ENCODE peak calls at places on chromosomes 16 and 17, in four cellular contexts. F is CD8-positive, alpha-beta memory T cell; I is SHP77; Q is stimulated activated CD8-positive, alpha-beta memory T cell treated with anti-CD3 and anti-CD28 coated beads, Interleukin-7, amount 100 ng/mL, for 1 hour. O is an unnamed sample.

GRCh38 chr17:63647065-63647725 is 25.0 kb downstream of the MAP3K3 start:
- DNase-seq in F (no peak), I (no peak), Q (no peak), O (no peak)

GRCh38 chr16:3020247-3020603 is at the start of gene TNFRSF12A:
- DNase-seq in F (peak), I (peak), Q (no peak), O (no peak)

GRCh38 chr16:57355898-57356414 is 2.6 kb upstream of the CCL22 start:
- DNase-seq in F (no peak), I (no peak), Q (no peak), O (no peak)

GRCh38 chr17:56948491-56948890 is 12.4 kb downstream of the COIL start:
- DNase-seq in F (no peak), I (no peak), Q (no peak), O (no peak)

GRCh38 chr17:17917394-17917793 is 54.8 kb downstream of the TOM1L2 start:
- DNase-seq in F (no peak), I (no peak), Q (no peak), O (no peak)

GRCh38 chr17:10737168-10737622 is 7.4 kb upstream of the TMEM220 start:
- DNase-seq in F (no peak), I (peak), Q (no peak), O (no peak)

GRCh38 chr17:74858672-74859438 is 830 bp downstream of the GRIN2C start:
- DNase-seq in F (no peak), I (no peak), Q (no peak), O (no peak)

GRCh38 chr17:78715000-78715771 is 66.9 kb downstream of the CYTH1 start:
- DNase-seq in F (no peak), I (no peak), Q (no peak), O (no peak)

GRCh38 chr17:29433551-29433950 is 43.4 kb downstream of the TAOK1 start:
- DNase-seq in F (no peak), I (no peak), Q (no peak), O (no peak)